ENCODE peak calls at places on chromosomes 6 and 20, in four cellular contexts. L is GM23338, P is GM23248, W is OCI-LY7. U is an unnamed sample.
A peak's percentile ranks its signal among the peaks of the same experiment; 100 is the strongest.

GRCh38 chr20:56171087-56172012 is 77.2 kb upstream of the MC3R start:
- DNase-seq in L (no peak), P (peak; percentile 38), W (peak; percentile 10), U (peak; percentile 22)

GRCh38 chr20:22383156-22383555 is 201.2 kb downstream of the FOXA2 start:
- DNase-seq in L (no peak), P (peak; percentile 20), W (no peak), U (no peak)

GRCh38 chr20:24662756-24663399 is 193.4 kb downstream of the SYNDIG1 start:
- DNase-seq in L (no peak), P (peak; percentile 50), W (no peak), U (no peak)

GRCh38 chr20:58143531-58143930 is 84.9 kb downstream of the ANKRD60 start:
- DNase-seq in L (no peak), P (no peak), W (no peak), U (no peak)

GRCh38 chr6:53544050-53544499 is 826 bp downstream of the GCLC start:
- DNase-seq in L (peak; percentile 52), P (peak; percentile 49), W (peak; percentile 28), U (peak; percentile 9)

GRCh38 chr20:5822569-5822968 is 72.4 kb downstream of the SHLD1 start:
- DNase-seq in L (no peak), P (no peak), W (peak; percentile 53), U (no peak)

GRCh38 chr6:139533573-139534471 is 159.4 kb upstream of the CITED2 start:
- DNase-seq in L (no peak), P (peak; percentile 76), W (no peak), U (peak; percentile 10)

GRCh38 chr6:20302702-20303251 is 90.5 kb upstream of the MBOAT1 start:
- DNase-seq in L (no peak), P (peak; percentile 22), W (no peak), U (no peak)

GRCh38 chr20:22312744-22313346 is 271.5 kb downstream of the FOXA2 start:
- DNase-seq in L (peak; percentile 75), P (peak; percentile 61), W (peak; percentile 7), U (peak; percentile 17)

GRCh38 chr6:98716341-98716740 is 118.0 kb upstream of the POU3F2 start:
- DNase-seq in L (peak; percentile 55), P (no peak), W (no peak), U (no peak)

GRCh38 chr20:51763965-51764602 is 4.1 kb downstream of the ATP9A start:
- DNase-seq in L (peak; percentile 24), P (peak; percentile 31), W (no peak), U (no peak)

GRCh38 chr6:47413752-47414516 is 63.7 kb upstream of the CD2AP start:
- DNase-seq in L (peak; percentile 77), P (peak; percentile 73), W (peak; percentile 82), U (peak; percentile 53)

DNA sequence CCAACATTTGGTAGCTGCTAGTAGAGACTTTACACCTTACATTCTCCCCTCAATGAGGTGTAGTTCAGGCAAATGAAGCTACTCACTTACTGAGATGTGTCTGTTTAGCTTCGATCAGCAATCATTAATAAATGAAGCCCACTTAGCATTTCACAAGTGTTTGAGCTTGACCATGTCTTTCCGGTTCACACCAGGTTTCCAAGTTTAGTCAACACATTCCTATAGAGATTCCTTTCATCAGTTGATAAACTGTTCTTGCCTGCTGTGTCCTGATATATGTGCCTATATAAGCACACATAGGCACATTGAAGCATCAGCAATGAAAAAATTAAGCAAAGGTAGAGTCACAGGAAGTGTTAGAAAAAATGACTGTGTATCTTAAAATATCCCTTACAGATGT is 150.0 kb downstream of the BTBD3 start:
- DNase-seq in L (no peak), P (no peak), W (no peak), U (no peak)
- TF ChIP-seq EZH2phosphoT487 in L (no peak), P (no peak), W (no peak), U (no peak)

GRCh38 chr6:80608881-80609280 is 502.4 kb downstream of the BCKDHB start:
- DNase-seq in L (no peak), P (peak; percentile 62), W (no peak), U (no peak)

GRCh38 chr6:80605165-80605989 is 498.9 kb downstream of the BCKDHB start:
- DNase-seq in L (peak; percentile 74), P (peak; percentile 55), W (no peak), U (peak; percentile 57)

GRCh38 chr6:80607814-80608391 is 501.4 kb downstream of the BCKDHB start:
- DNase-seq in L (peak; percentile 3), P (peak; percentile 94), W (no peak), U (no peak)

GRCh38 chr6:80610821-80611220 is 504.4 kb downstream of the BCKDHB start:
- DNase-seq in L (no peak), P (peak; percentile 82), W (no peak), U (no peak)
- H3K27ac ChIP-seq in L (no peak overlapping the region), P (peak overlapping the region; percentile 54), W (no peak overlapping the region), U (no peak overlapping the region)

GRCh38 chr6:10174761-10175160 is 240.1 kb downstream of the TFAP2A start:
- DNase-seq in L (no peak), P (no peak), W (no peak), U (no peak)
- TF ChIP-seq EZH2phosphoT487 in L (no peak), P (no peak), W (no peak), U (no peak)

GRCh38 chr6:138500867-138501446 is 1.7 kb upstream of the NHSL1 start:
- DNase-seq in L (no peak), P (peak; percentile 7), W (no peak), U (no peak)
- H3K27ac ChIP-seq in L (peak overlapping the region; percentile 74), P (no peak overlapping the region), W (no peak overlapping the region), U (no peak overlapping the region)